ENCODE peak calls at places on chromosomes 13 and 19, in five cellular contexts. T is NCI-H345, U is IMR-90, N is fibroblast of the aortic adventitia, L is epithelial cell of prostate. D is an unnamed sample.
A peak's percentile ranks its signal among the peaks of the same experiment; 100 is the strongest.

GRCh38 chr19:10390652-10391286 is 10.4 kb upstream of the TYK2 start:
- DNase-seq in T (peak; percentile 72), U (peak; percentile 71), N (peak; percentile 80), L (no peak), D (no peak)

GRCh38 chr19:33849551-33850147 is 53.0 kb downstream of the KCTD15 start:
- DNase-seq in T (no peak), U (no peak), N (no peak), L (no peak), D (no peak)

GRCh38 chr19:2578391-2578826 is 102.5 kb downstream of the GADD45B start:
- DNase-seq in T (no peak), U (peak; percentile 49), N (peak; percentile 79), L (no peak), D (no peak)

GRCh38 chr13:65417953-65418352 is 1812.2 kb downstream of the PCDH9 start:
- DNase-seq in T (no peak), U (no peak), N (no peak), L (no peak), D (no peak)

GRCh38 chr13:26227396-26227971 is 5.4 kb upstream of the RNF6 start:
- DNase-seq in T (no peak), U (no peak), N (no peak), L (no peak), D (no peak)

GRCh38 chr19:38975214-38975860 is at the start of gene FBXO17:
- DNase-seq in T (no peak), U (peak; percentile 63), N (peak; percentile 71), L (no peak), D (no peak)

GRCh38 chr13:71831716-71832115 is 35.3 kb downstream of the DACH1 start:
- DNase-seq in T (no peak), U (no peak), N (no peak), L (no peak), D (no peak)

GRCh38 chr13:73273737-73274136 is 214.9 kb downstream of the KLF5 start:
- DNase-seq in T (no peak), U (peak; percentile 89), N (peak; percentile 76), L (no peak), D (no peak)

GRCh38 chr13:44234566-44234965 is 139.1 kb upstream of the SERP2 start:
- DNase-seq in T (no peak), U (peak; percentile 37), N (no peak), L (no peak), D (no peak)

GRCh38 chr13:32234914-32235313 is 80.2 kb downstream of the ZAR1L start:
- DNase-seq in T (no peak), U (no peak), N (no peak), L (no peak), D (no peak)

D was measured in GM18507.